ENCODE peak calls at places on chromosomes 2 and 18, in ten cellular contexts. T is progenitor cell of endocrine pancreas, V is cardiac fibroblast, E is lower lobe of right lung, O is lung microvascular endothelial cell, L is left cardiac atrium, D is T-cell, C is endothelial cell, X is ELF-1, R is NCI-H82. A is an unnamed sample.

GRCh38 chr2:42328148-42328833 is 32.7 kb downstream of the COX7A2L start:
- DNase-seq in T (no peak), V (peak; percentile 68), E (no peak), O (peak; percentile 62), L (no peak), D (no peak), C (no peak), X (no peak), R (peak; percentile 16), A (no peak)

GRCh38 chr2:9106338-9107167 is 100.1 kb upstream of the ASAP2 start:
- DNase-seq in T (no peak), V (no peak), E (no peak), O (peak; percentile 85), L (no peak), D (no peak), C (no peak), X (no peak), R (no peak), A (no peak)

GRCh38 chr2:206585335-206585734 is 57.0 kb upstream of the FAM237A start:
- DNase-seq in T (no peak), V (no peak), E (no peak), O (no peak), L (no peak), D (no peak), C (no peak), X (no peak), R (no peak), A (no peak)

GRCh38 chr2:150320623-150321022 is 166.8 kb downstream of the RND3 start:
- DNase-seq in T (no peak), V (no peak), E (no peak), O (no peak), L (no peak), D (no peak), C (no peak), X (no peak), R (no peak), A (no peak)

GRCh38 chr2:58354230-58354629 is 113.1 kb upstream of the FANCL start:
- DNase-seq in T (no peak), V (no peak), E (no peak), O (no peak), L (no peak), D (no peak), C (no peak), X (no peak), R (no peak), A (no peak)

GRCh38 chr2:85846411-85846810 is 42.4 kb downstream of the ST3GAL5 start:
- DNase-seq in T (no peak), V (peak; percentile 63), E (no peak), O (no peak), L (no peak), D (no peak), C (no peak), X (no peak), R (no peak), A (no peak)

GRCh38 chr2:31232586-31232985 is 1.4 kb upstream of the EHD3 start:
- DNase-seq in T (no peak), V (no peak), E (no peak), O (no peak), L (no peak), D (no peak), C (no peak), X (no peak), R (peak; percentile 97), A (no peak)

GRCh38 chr2:241218131-241219029 is 29.9 kb downstream of the ANO7 start:
- DNase-seq in T (peak; percentile 43), V (peak; percentile 33), E (peak; percentile 80), O (peak; percentile 42), L (peak; percentile 71), D (peak; percentile 41), C (peak; percentile 66), X (peak; percentile 52), R (peak; percentile 61), A (peak; percentile 73)

GRCh38 chr2:70779911-70780580 is 10.4 kb downstream of the FIGLA start:
- DNase-seq in T (no peak), V (peak; percentile 28), E (no peak), O (no peak), L (no peak), D (no peak), C (no peak), X (no peak), R (no peak), A (no peak)

GRCh38 chr2:240584486-240585031 is 2.0 kb upstream of the CAPN10 start:
- DNase-seq in T (no peak), V (peak; percentile 82), E (peak; percentile 20), O (peak; percentile 68), L (peak; percentile 3), D (no peak), C (no peak), X (peak; percentile 84), R (peak; percentile 99), A (peak; percentile 82)

GRCh38 chr2:77018219-77018618 is 504.0 kb downstream of the LRRTM4 start:
- DNase-seq in T (no peak), V (no peak), E (no peak), O (no peak), L (no peak), D (no peak), C (no peak), X (peak; percentile 10), R (no peak), A (no peak)

GRCh38 chr18:10660485-10660884 is 134.7 kb downstream of the NAPG start:
- DNase-seq in T (no peak), V (peak; percentile 61), E (no peak), O (peak; percentile 72), L (peak; percentile 40), D (no peak), C (no peak), X (no peak), R (no peak), A (peak; percentile 1)